ENCODE peak calls at places on chromosomes 13 and 19, in four cellular contexts. A is heart right ventricle; C is GM23338; P is CD4-positive, alpha-beta T cell. L is an unnamed sample.

GRCh38 chr13:75704942-75705320 is 68.8 kb downstream of the LMO7 start:
- DNase-seq in A (no peak), C (peak; percentile 47), P (no peak), L (peak; percentile 71)

GRCh38 chr19:51108805-51109146 is 567 bp upstream of the CTU1 start:
- DNase-seq in A (no peak), C (no peak), P (no peak), L (no peak)

GRCh38 chr19:50838239-50838638 is 4.9 kb upstream of the KLK15 start:
- DNase-seq in A (no peak), C (peak; percentile 65), P (no peak), L (no peak)

GRCh38 chr19:7500811-7501450 is 12.1 kb upstream of the PEX11G start:
- DNase-seq in A (no peak), C (peak; percentile 96), P (peak; percentile 52), L (peak; percentile 59)

GRCh38 chr19:45917421-45918091 is 3.0 kb upstream of the NANOS2 start:
- DNase-seq in A (no peak), C (no peak), P (no peak), L (no peak)

GRCh38 chr13:102651392-102651791 is 43.5 kb downstream of the METTL21C start:
- DNase-seq in A (no peak), C (no peak), P (no peak), L (no peak)

GRCh38 chr19:7505682-7506384 is 10.1 kb upstream of the ZNF358 start:
- DNase-seq in A (no peak), C (peak; percentile 80), P (no peak), L (peak; percentile 82)

GRCh38 chr19:19162495-19162894 is 7.6 kb downstream of the MEF2B start:
- DNase-seq in A (no peak), C (no peak), P (no peak), L (no peak)

GRCh38 chr13:107441279-107441678 is 774.1 kb downstream of the LIG4 start:
- DNase-seq in A (no peak), C (no peak), P (no peak), L (no peak)

GRCh38 chr19:32104465-32105235 is 240.8 kb upstream of the ZNF507 start:
- DNase-seq in A (no peak), C (peak; percentile 8), P (no peak), L (peak; percentile 26)

GRCh38 chr19:33194527-33194883 is 375 bp downstream of the LRP3 start:
- DNase-seq in A (no peak), C (peak; percentile 36), P (no peak), L (no peak)

GRCh38 chr19:18414504-18415176 is 4.6 kb upstream of the SSBP4 start:
- DNase-seq in A (no peak), C (peak; percentile 45), P (no peak), L (no peak)

GRCh38 chr13:37869756-37870488 is at the start of gene TRPC4:
- DNase-seq in A (peak; percentile 33), C (peak; percentile 84), P (no peak), L (peak; percentile 58)

GRCh38 chr19:7699422-7700127 is 2.4 kb downstream of the FCER2 start:
- DNase-seq in A (no peak), C (no peak), P (no peak), L (no peak)

GRCh38 chr13:54980651-54981050 is 1952.0 kb downstream of the OLFM4 start:
- DNase-seq in A (no peak), C (no peak), P (no peak), L (no peak)

GRCh38 chr19:29753934-29754305 is 38.9 kb upstream of the C19orf12 start:
- DNase-seq in A (no peak), C (no peak), P (no peak), L (no peak)

GRCh38 chr19:52198678-52199077 is 8.8 kb downstream of the PPP2R1A start:
- DNase-seq in A (no peak), C (no peak), P (no peak), L (no peak)

GRCh38 chr19:33794578-33795369 is 1.9 kb upstream of the KCTD15 start:
- DNase-seq in A (peak; percentile 54), C (peak; percentile 69), P (no peak), L (no peak)

GRCh38 chr19:3693030-3693925 is 7.0 kb downstream of the PIP5K1C start:
- DNase-seq in A (no peak), C (no peak), P (no peak), L (no peak)

GRCh38 chr13:74136089-74136658 is 2.0 kb upstream of the KLF12 start:
- DNase-seq in A (peak; percentile 41), C (peak; percentile 43), P (peak; percentile 36), L (no peak)

GRCh38 chr19:53772943-53773342 is 51.2 kb downstream of the NLRP12 start:
- DNase-seq in A (no peak), C (peak; percentile 95), P (no peak), L (peak; percentile 60)

GRCh38 chr13:44116562-44117315 is 237.0 kb downstream of the LACC1 start:
- DNase-seq in A (no peak), C (peak; percentile 56), P (no peak), L (no peak)

GRCh38 chr19:15161028-15161984 is 39.5 kb downstream of the NOTCH3 start:
- DNase-seq in A (no peak), C (peak; percentile 38), P (no peak), L (no peak)

GRCh38 chr19:47897857-47898256 is 11.7 kb upstream of the SULT2A1 start:
- DNase-seq in A (no peak), C (no peak), P (no peak), L (no peak)

GRCh38 chr13:97359181-97360057 is 74.5 kb upstream of the RAP2A start:
- DNase-seq in A (no peak), C (peak; percentile 88), P (no peak), L (peak; percentile 42)

GRCh38 chr13:84445776-84446175 is 563.5 kb upstream of the SLITRK1 start:
- DNase-seq in A (no peak), C (no peak), P (no peak), L (no peak)

GRCh38 chr13:40565282-40566148 is 100.9 kb downstream of the FOXO1 start:
- DNase-seq in A (no peak), C (no peak), P (no peak), L (no peak)

GRCh38 chr19:46271488-46272197 is 25.2 kb upstream of the HIF3A start:
- DNase-seq in A (no peak), C (no peak), P (no peak), L (no peak)

GRCh38 chr19:46218160-46218559 is 11.4 kb upstream of the IGFL1 start:
- DNase-seq in A (no peak), C (peak; percentile 88), P (no peak), L (no peak)

GRCh38 chr13:99285432-99286182 is 21.6 kb downstream of the GPR183 start:
- DNase-seq in A (no peak), C (no peak), P (no peak), L (peak; percentile 22)

GRCh38 chr19:17402982-17403855 is 2.2 kb downstream of the BST2 start:
- DNase-seq in A (peak; percentile 48), C (peak; percentile 92), P (peak; percentile 67), L (no peak)

GRCh38 chr13:26186995-26187394 is 35.1 kb downstream of the RNF6 start:
- DNase-seq in A (no peak), C (peak; percentile 31), P (no peak), L (no peak)
- H3K27ac ChIP-seq in A (peak overlapping the region; percentile 87), C (no peak overlapping the region), P (peak overlapping the region; percentile 55), L (no peak overlapping the region)

GRCh38 chr19:10964903-10965302 is 4.1 kb downstream of the SMARCA4 start:
- DNase-seq in A (no peak), C (no peak), P (no peak), L (no peak)
- TF ChIP-seq CTCF in A (no peak), C (peak; percentile 49), P (no peak), L (no peak)

DNA sequence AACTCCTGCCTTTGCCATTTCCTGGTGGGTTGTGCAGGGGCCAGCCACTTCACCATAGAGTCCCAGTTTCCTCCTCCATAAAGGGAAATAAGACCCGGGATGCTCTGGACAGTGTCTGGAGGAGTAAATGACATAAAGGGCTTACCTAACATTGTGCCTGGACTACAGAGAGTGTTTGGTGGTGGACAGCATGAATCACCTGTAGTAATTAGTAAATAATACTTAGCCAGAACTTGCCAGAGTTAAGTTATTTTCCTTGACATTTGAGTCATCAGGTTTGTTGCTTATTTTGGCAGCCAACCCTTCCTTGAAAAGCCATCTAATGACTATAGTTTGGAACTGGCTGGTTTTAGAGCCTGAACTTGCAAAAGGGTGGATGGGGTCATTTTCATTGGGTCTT is 159.2 kb downstream of the SLC7A1 start:
- DNase-seq in A (no peak), C (no peak), P (no peak), L (no peak)
- H3K27ac ChIP-seq in A (peak overlapping the region; percentile 86), C (no peak overlapping the region), P (no peak overlapping the region), L (no peak overlapping the region)

DNA sequence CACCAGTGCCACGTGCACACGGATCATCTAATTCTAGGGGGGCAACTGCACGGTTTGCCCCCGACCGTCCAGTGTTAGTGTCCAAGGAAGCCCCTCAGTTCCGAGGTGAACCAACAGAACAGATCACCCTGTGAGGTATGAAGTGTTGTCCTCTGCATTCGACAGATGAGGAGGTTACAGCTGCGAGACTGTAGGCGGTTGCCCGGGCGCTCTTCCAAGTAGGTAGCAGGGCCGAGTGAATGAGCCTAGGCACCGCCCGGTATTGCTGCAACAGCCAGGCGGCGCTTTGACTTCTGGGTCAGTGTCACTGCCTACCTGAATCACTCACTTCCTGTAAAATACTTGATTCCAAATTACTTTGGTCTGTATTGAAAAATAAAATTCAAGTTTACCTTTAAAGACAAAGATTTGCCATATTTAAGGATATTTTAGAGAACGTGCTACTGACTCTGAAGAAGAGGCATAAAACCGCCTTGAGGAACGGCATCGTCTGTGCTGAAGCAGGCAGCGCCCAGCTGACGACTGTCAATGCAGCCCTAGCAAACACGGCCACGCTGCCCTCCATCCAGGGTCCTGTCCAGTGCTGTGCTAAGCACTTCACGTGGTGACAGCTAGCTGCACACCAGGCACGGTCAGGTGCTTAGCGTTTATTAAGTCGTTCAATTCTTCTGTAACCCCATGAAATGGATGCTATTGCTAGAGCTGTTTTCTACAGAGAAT is 19.3 kb upstream of the RASA3 start:
- DNase-seq in A (no peak), C (no peak), P (peak; percentile 66), L (peak; percentile 45)
- TF ChIP-seq CTCF in A (no peak), C (no peak), P (no peak), L (no peak)

GRCh38 chr13:113291997-113292862 is 4.8 kb upstream of the LAMP1 start:
- DNase-seq in A (peak; percentile 32), C (peak; percentile 49), P (no peak), L (no peak)

GRCh38 chr13:113298001-113298945 is 1.2 kb downstream of the LAMP1 start:
- DNase-seq in A (no peak), C (no peak), P (no peak), L (no peak)

GRCh38 chr13:113297370-113297871 is 382 bp downstream of the LAMP1 start:
- DNase-seq in A (no peak), C (peak; percentile 34), P (peak; percentile 43), L (peak; percentile 26)

GRCh38 chr13:113299951-113300350 is 2.9 kb downstream of the LAMP1 start:
- DNase-seq in A (no peak), C (no peak), P (no peak), L (peak; percentile 19)

GRCh38 chr13:113296842-113297369 is at the start of gene LAMP1:
- DNase-seq in A (peak; percentile 100), C (peak; percentile 97), P (peak; percentile 99), L (peak; percentile 99)
- H3K27ac ChIP-seq in A (peak within 1 kb of the TSS; percentile 82), C (peak within 1 kb of the TSS; percentile 78), P (peak within 1 kb of the TSS; percentile 88), L (peak within 1 kb of the TSS; percentile 85)